ENCODE peak calls at places on chromosomes 16 and 17, in four cellular contexts. N is upper lobe of left lung, Q is fibroblast of mammary gland, I is A549. E is an unnamed sample.

GRCh38 chr16:4182581-4183257 is 59.2 kb downstream of the SRL start:
- DNase-seq in I (no peak), Q (peak), N (no peak), E (no peak)

GRCh38 chr17:55513885-55514590 is 2.8 kb upstream of the SMIM36 start:
- DNase-seq in N (no peak), I (peak), Q (peak), E (peak)

GRCh38 chr16:72621651-72622050 is 426.3 kb downstream of the ZFHX3 start:
- DNase-seq in I (no peak), N (no peak), Q (peak), E (peak)

GRCh38 chr17:83053779-83054451 is 25.5 kb upstream of the METRNL start:
- DNase-seq in I (no peak), N (no peak), Q (no peak), E (no peak)

GRCh38 chr16:25109643-25110042 is 1.9 kb upstream of the LCMT1 start:
- DNase-seq in I (peak), N (no peak), Q (peak), E (peak)

GRCh38 chr16:64544859-64545258 is 577.0 kb downstream of the CDH11 start:
- DNase-seq in Q (no peak), I (no peak), N (no peak), E (no peak)

GRCh38 chr16:6018848-6019489 is 921.4 kb upstream of the EEF2KMT start:
- DNase-seq in N (peak), I (no peak), Q (no peak), E (no peak)

GRCh38 chr17:6323626-6324356 is 111.1 kb downstream of the AIPL1 start:
- DNase-seq in N (no peak), Q (no peak), I (peak), E (no peak)

GRCh38 chr17:7856081-7856791 is 1.1 kb downstream of the NAA38 start:
- DNase-seq in N (peak), Q (peak), I (no peak), E (peak)

GRCh38 chr17:40452074-40452787 is 9.0 kb downstream of the IGFBP4 start:
- DNase-seq in I (peak), N (no peak), Q (peak), E (peak)

GRCh38 chr17:58568050-58568830 is 53.8 kb upstream of the MTMR4 start:
- DNase-seq in Q (no peak), N (no peak), I (no peak), E (no peak)

GRCh38 chr17:61416540-61417363 is 17.1 kb downstream of the TBX2 start:
- DNase-seq in Q (peak), N (peak), I (peak), E (peak)

GRCh38 chr17:50627782-50628601 is 6.7 kb upstream of the ABCC3 start:
- DNase-seq in N (no peak), I (peak), Q (no peak), E (no peak)

GRCh38 chr17:59366773-59367656 is 35.6 kb downstream of the YPEL2 start:
- DNase-seq in N (no peak), I (no peak), Q (peak), E (peak)

GRCh38 chr17:74235040-74235581 is 21.7 kb downstream of the TTYH2 start:
- DNase-seq in N (no peak), I (no peak), Q (no peak), E (no peak)

GRCh38 chr16:728131-728889 is 1.4 kb downstream of the HAGHL start:
- DNase-seq in Q (peak), N (peak), I (peak), E (peak)

GRCh38 chr17:81207610-81208581 is 14.9 kb downstream of the CEP131 start:
- DNase-seq in Q (no peak), N (peak), I (no peak), E (no peak)

GRCh38 chr17:17236295-17237025 is 508 bp downstream of the FLCN start:
- DNase-seq in N (no peak), Q (peak), I (peak), E (peak)

GRCh38 chr16:4558026-4558425 is 1.9 kb downstream of the C16orf96 start:
- DNase-seq in Q (no peak), N (no peak), I (no peak), E (no peak)

GRCh38 chr17:42559076-42559475 is 2.9 kb upstream of the COASY start:
- DNase-seq in N (no peak), Q (no peak), I (no peak), E (no peak)

GRCh38 chr17:44084131-44084538 is 13.6 kb downstream of the G6PC3 start:
- DNase-seq in Q (no peak), N (no peak), I (no peak), E (no peak)
- TF ChIP-seq CTCF in Q (peak), N (no peak), I (peak), E (peak)

DNA sequence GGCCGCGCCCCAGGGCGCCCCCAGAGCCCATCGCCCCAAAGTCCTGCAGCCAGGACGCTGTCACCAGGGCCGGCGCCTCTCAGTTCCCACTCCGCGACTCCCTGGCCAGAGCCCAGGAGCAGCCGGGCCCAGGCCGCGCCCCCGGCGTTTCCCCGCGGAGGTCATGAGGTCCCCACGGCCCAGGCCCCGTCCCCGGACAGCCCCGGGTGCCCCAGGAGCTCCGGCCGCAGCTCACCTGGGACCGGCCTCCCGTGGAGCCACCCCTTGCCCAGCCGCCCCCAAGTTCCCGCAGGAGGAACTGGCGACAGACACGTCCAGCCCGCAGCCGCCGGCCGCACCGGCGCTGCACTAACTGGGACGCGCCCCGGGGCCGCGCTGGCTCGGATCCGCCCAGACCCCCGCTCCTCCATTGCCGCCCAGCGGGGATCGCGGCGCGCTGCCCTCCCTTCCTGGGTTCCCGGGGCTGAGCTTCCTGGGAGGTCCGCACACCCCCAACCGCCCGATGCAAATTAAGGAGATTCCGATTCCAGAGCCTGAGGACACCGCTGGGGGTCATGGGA is 9.7 kb downstream of the AHSP start:
- DNase-seq in Q (no peak), N (peak), I (no peak), E (no peak)
- H3K4me3 ChIP-seq in Q (no peak), N (peak), I (no peak), E (no peak)

DNA sequence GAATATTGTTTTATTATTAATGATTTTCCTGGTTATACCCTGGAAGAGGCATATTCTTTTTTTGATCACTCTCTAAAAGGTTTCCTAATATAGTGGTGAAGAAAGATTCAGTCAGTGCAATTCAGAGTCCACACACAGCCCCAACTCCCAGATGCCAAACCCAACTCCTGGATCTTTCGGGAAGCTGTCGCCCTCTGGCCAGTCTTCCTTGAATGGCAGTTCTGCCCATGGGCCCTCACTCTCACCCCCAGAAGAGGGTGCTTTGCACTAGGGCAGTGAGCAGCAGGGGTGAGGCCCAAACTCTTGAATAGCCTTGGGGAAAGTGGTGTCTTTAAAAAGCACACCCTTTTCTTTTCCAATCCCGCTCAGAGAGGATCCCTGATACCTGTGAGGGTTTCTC is 11.0 kb downstream of the KRT32 start:
- DNase-seq in I (peak), N (no peak), Q (peak), E (peak)
- TF ChIP-seq CTCF in I (no peak), N (no peak), Q (no peak), E (peak)

DNA sequence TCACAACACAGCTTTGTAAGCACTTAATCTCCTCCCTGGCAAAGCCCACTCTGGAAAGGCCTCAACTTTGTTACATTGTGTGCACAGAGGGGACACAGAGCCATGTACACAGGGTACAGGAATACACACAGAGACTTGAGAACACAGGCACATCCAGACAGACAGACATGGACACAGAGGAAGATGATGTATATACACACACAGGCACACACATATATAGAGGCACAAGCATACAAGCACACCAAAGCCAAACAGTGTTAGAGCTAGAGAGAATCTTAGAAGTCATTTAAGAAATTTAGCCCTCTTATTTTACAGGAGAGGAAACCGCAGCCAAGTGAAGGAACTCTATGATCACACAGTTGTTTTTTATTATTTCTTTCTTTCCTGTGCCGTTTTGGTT is 6.4 kb downstream of the MMP28 start:
- DNase-seq in I (no peak), Q (no peak), N (no peak), E (no peak)
- H3K4me3 ChIP-seq in I (no peak), Q (no peak), N (no peak), E (no peak)

GRCh38 chr17:11296994-11297393 is 56.0 kb downstream of the SHISA6 start:
- DNase-seq in I (peak), N (no peak), Q (peak), E (no peak)
- TF ChIP-seq CTCF in I (peak), N (peak), Q (peak), E (no peak)

DNA sequence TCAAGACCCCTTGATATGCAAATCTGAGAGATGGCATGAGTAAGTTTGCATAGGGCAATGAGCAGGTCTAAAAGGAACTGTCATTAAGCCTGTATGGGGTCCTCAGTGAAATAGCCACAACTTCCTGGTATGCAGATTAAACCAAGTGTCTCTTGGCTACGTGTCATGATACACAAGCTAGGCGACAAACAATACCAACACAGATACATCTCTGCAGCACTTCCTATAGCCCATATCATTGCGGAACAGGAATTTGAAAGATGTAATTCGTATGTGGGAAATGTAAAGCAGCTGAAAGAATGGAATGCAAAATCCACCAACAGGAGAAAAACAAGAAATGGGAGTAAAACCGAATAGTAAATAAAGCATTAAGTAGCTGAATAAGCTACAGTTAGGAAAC is 12.9 kb downstream of the PRSS22 start:
- DNase-seq in N (no peak), I (no peak), Q (no peak), E (no peak)
- H3K4me3 ChIP-seq in N (no peak), I (no peak), Q (no peak), E (no peak)